ENCODE peak calls at places on chromosome 17, in six cellular contexts. M is neuronal stem cell, T is IMR-90, H is trophoblast cell, G is mesendoderm, J is H1. A is an unnamed sample.

GRCh38 chr17:42512246-42512645 is 23.8 kb upstream of the NAGLU start:
- DNase-seq in G (no peak), H (peak; percentile 60), T (no peak), M (no peak), J (no peak), A (no peak)

GRCh38 chr17:76492989-76493501 is 8.2 kb downstream of the RHBDF2 start:
- DNase-seq in T (peak; percentile 93), G (no peak), J (no peak), H (peak; percentile 47), M (no peak), A (peak; percentile 95)

GRCh38 chr17:78875331-78875730 is 27.7 kb downstream of the CEP295NL start:
- DNase-seq in T (no peak), G (no peak), J (no peak), M (no peak), H (no peak), A (no peak)

GRCh38 chr17:4547118-4547906 is 7.9 kb downstream of the MYBBP1A start:
- DNase-seq in G (no peak), T (no peak), M (no peak), J (no peak), H (no peak), A (no peak)

GRCh38 chr17:44608732-44609435 is 47.4 kb upstream of the MEIOC start:
- DNase-seq in T (no peak), J (no peak), M (no peak), H (peak; percentile 62), G (peak; percentile 65), A (no peak)

GRCh38 chr17:48728232-48729231 is at the start of gene HOXB13:
- DNase-seq in H (peak; percentile 53), J (no peak), G (peak; percentile 68), M (no peak), T (peak; percentile 39), A (peak; percentile 85)

GRCh38 chr17:59719526-59719925 is 12.1 kb downstream of the VMP1 start:
- DNase-seq in M (no peak), T (no peak), G (no peak), J (no peak), H (no peak), A (no peak)

GRCh38 chr17:73427198-73427597 is 115.4 kb upstream of the CDC42EP4 start:
- DNase-seq in M (no peak), G (no peak), J (no peak), T (no peak), H (no peak), A (peak; percentile 54)

GRCh38 chr17:42484304-42484703 is 25.6 kb downstream of the ATP6V0A1 start:
- DNase-seq in H (no peak), J (no peak), M (no peak), G (no peak), T (no peak), A (no peak)

GRCh38 chr17:15436399-15437369 is 30.7 kb downstream of the CDRT4 start:
- DNase-seq in T (peak; percentile 34), G (peak; percentile 73), M (no peak), H (peak; percentile 26), J (no peak), A (peak; percentile 23)

GRCh38 chr17:57027852-57028251 is 49.9 kb downstream of the SCPEP1 start:
- DNase-seq in H (no peak), G (peak; percentile 29), M (no peak), T (no peak), J (no peak), A (no peak)

GRCh38 chr17:20954794-20955193 is 88.0 kb downstream of the USP22 start:
- DNase-seq in H (no peak), M (no peak), T (no peak), G (no peak), J (no peak), A (no peak)

GRCh38 chr17:4739122-4740024 is at the start of the genes CXCL16 and ZMYND15:
- DNase-seq in J (no peak), T (no peak), G (no peak), M (no peak), H (peak; percentile 57), A (peak; percentile 70)

GRCh38 chr17:20996724-20997615 is 45.8 kb downstream of the USP22 start:
- DNase-seq in G (no peak), H (no peak), J (no peak), T (no peak), M (no peak), A (no peak)

GRCh38 chr17:6914711-6915110 is 81.1 kb upstream of the ALOX12 start:
- DNase-seq in T (peak; percentile 7), G (no peak), M (no peak), H (no peak), J (no peak), A (no peak)

GRCh38 chr17:57541472-57542394 is 203.4 kb downstream of the CCDC182 start:
- DNase-seq in M (no peak), H (peak; percentile 65), G (no peak), J (no peak), T (peak; percentile 50), A (peak; percentile 96)

GRCh38 chr17:66345264-66345663 is 42.9 kb downstream of the PRKCA start:
- DNase-seq in M (no peak), J (no peak), T (no peak), H (no peak), G (no peak), A (no peak)

GRCh38 chr17:63519116-63519881 is 3.9 kb upstream of the KCNH6 start:
- DNase-seq in M (no peak), H (no peak), J (no peak), T (no peak), G (no peak), A (no peak)

GRCh38 chr17:50640701-50641338 is 6.1 kb downstream of the ABCC3 start:
- DNase-seq in M (no peak), H (peak; percentile 94), T (no peak), J (no peak), G (peak; percentile 76), A (peak; percentile 58)

GRCh38 chr17:78997881-78998280 is 11.7 kb downstream of the CANT1 start:
- DNase-seq in G (no peak), J (no peak), H (no peak), T (no peak), M (no peak), A (no peak)

GRCh38 chr17:13353590-13353989 is 248.1 kb downstream of the HS3ST3A1 start:
- DNase-seq in M (no peak), T (peak; percentile 29), H (no peak), G (no peak), J (no peak), A (peak; percentile 13)

GRCh38 chr17:58156839-58157803 is 8.9 kb downstream of the OR4D1 start:
- DNase-seq in M (peak; percentile 48), T (no peak), J (no peak), G (peak; percentile 75), H (peak; percentile 34), A (peak; percentile 3)

GRCh38 chr17:76487451-76488192 is 13.6 kb downstream of the RHBDF2 start:
- DNase-seq in J (no peak), G (no peak), M (no peak), T (no peak), H (no peak), A (no peak)

GRCh38 chr17:47697948-47698711 is 4.2 kb downstream of the TBKBP1 start:
- DNase-seq in M (no peak), T (no peak), G (no peak), J (no peak), H (no peak), A (no peak)

GRCh38 chr17:69250641-69251040 is 22.0 kb upstream of the ABCA10 start:
- DNase-seq in G (no peak), T (peak; percentile 30), J (no peak), M (no peak), H (no peak), A (no peak)

GRCh38 chr17:63928966-63929695 is 3.0 kb downstream of the CD79B start:
- DNase-seq in J (no peak), H (no peak), G (no peak), T (no peak), M (no peak), A (no peak)

GRCh38 chr17:29617481-29618271 is 5.0 kb downstream of the CORO6 start:
- DNase-seq in M (no peak), H (peak; percentile 78), J (no peak), T (peak; percentile 49), G (peak; percentile 89), A (peak; percentile 71)

GRCh38 chr17:72950236-72950931 is 142.1 kb downstream of the SLC39A11 start:
- DNase-seq in T (no peak), H (no peak), J (no peak), G (no peak), M (no peak), A (no peak)

GRCh38 chr17:44363613-44364159 is at the start of gene FAM171A2:
- DNase-seq in J (no peak), T (peak; percentile 41), H (peak; percentile 80), M (peak; percentile 75), G (peak; percentile 65), A (peak; percentile 52)

GRCh38 chr17:82863941-82864720 is 24.3 kb upstream of the ZNF750 start:
- DNase-seq in T (peak; percentile 91), J (no peak), H (peak; percentile 42), M (no peak), G (peak; percentile 33), A (peak; percentile 95)
- H3K4me1 ChIP-seq in T (peaks cover 32% of the 10 kb centered on the region), J (peaks cover 2% of the 10 kb centered on the region), H (peaks cover 64% of the 10 kb centered on the region), M (peaks cover 43% of the 10 kb centered on the region), G (no peaks in the 10 kb centered on the region), A (peaks cover 70% of the 10 kb centered on the region)

GRCh38 chr17:32929588-32929987 is 1.6 kb downstream of the TMEM98 start:
- DNase-seq in J (no peak), G (no peak), M (no peak), H (no peak), T (no peak), A (no peak)
- H3K79me1 ChIP-seq in J (peaks cover 8% of the 10 kb centered on the region), G (peaks cover 20% of the 10 kb centered on the region), M (peaks cover 2% of the 10 kb centered on the region), H (peaks cover 6% of the 10 kb centered on the region), T (peaks cover 56% of the 10 kb centered on the region), A (peaks cover 19% of the 10 kb centered on the region)

DNA sequence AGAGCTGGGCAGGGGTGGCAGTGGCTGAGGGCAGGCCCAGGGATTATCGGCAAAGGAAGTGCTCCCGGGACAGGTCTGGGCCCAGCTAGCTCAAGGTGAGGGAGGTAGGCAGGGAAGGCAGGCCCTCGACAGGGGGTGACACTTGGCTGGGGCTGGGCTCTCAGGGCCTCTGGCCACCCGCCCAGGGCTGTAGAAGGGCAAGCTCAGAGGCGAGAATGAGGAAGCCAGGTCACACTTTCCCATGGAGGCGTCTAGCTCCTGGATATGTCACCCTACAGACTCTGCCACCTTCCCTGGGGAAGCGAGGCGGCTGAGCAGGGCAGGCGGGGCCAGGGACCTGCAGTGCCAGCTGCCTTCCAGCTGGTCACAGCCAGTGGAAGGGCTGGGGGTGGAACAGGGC is 19.1 kb downstream of the FAM83G start:
- DNase-seq in J (no peak), G (no peak), M (no peak), T (no peak), H (no peak), A (no peak)
- H3K4me3 ChIP-seq in J (no peak overlapping the region), G (no peak overlapping the region), M (no peak overlapping the region), T (no peak overlapping the region), H (no peak overlapping the region), A (no peak overlapping the region)

DNA sequence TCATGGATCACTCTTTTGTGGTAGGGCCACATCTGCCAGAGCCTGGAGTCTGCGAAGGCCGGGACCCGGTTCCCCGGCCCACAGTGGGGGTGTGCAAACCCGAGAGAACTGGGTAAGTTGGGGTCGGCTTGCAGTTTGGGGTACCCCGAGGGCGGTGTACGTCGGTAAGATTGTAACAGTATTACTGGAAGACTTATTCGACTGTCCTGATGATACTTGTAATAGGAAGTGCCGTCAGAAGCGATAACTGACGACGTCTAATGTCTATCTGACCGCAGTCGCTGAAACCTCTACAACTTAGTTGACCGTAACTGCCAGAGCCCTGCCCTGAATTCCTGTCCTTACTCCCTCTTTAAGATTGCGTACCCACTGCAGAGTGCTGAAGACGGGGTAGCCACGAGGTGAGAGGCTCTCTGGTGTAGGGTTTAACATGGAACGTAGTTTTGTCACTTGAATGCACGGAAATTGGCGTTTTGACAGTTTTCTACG is 24.0 kb downstream of the TRPV2 start:
- DNase-seq in J (no peak), T (no peak), M (no peak), H (peak; percentile 35), G (no peak), A (peak; percentile 38)
- H3K4me1 ChIP-seq in J (peaks cover 4% of the 10 kb centered on the region), T (peaks cover 17% of the 10 kb centered on the region), M (peaks cover 14% of the 10 kb centered on the region), H (peaks cover 9% of the 10 kb centered on the region), G (peaks cover 12% of the 10 kb centered on the region), A (peaks cover 24% of the 10 kb centered on the region)